ENCODE peak calls at places on chromosome 17, in eight cellular contexts. C, U, K, D, G, L, N and P are unnamed samples.
A peak's percentile ranks its signal among the peaks of the same experiment; 100 is the strongest.

GRCh38 chr17:74334393-74335039 is 8.5 kb downstream of the KIF19 start:
- DNase-seq in C (no peak), U (no peak), K (no peak), D (no peak), G (no peak), L (no peak), N (no peak), P (no peak)

GRCh38 chr17:83173997-83174858 is 94.8 kb downstream of the METRNL start:
- DNase-seq in C (no peak), U (peak; percentile 78), K (no peak), D (no peak), G (no peak), L (no peak), N (no peak), P (no peak)

GRCh38 chr17:58337600-58338453 is 9.2 kb upstream of the TSPOAP1 start:
- DNase-seq in C (no peak), U (peak; percentile 91), K (peak; percentile 45), D (peak; percentile 84), G (no peak), L (peak; percentile 96), N (peak; percentile 43), P (peak; percentile 63)

GRCh38 chr17:80855968-80856862 is 135.4 kb upstream of the CHMP6 start:
- DNase-seq in C (peak; percentile 68), U (peak; percentile 93), K (no peak), D (peak; percentile 60), G (no peak), L (peak; percentile 90), N (peak; percentile 87), P (no peak)

GRCh38 chr17:37698132-37698615 is 46.7 kb downstream of the HNF1B start:
- DNase-seq in C (no peak), U (peak; percentile 33), K (no peak), D (peak; percentile 0), G (no peak), L (no peak), N (no peak), P (no peak)

GRCh38 chr17:81387235-81388060 is 7.8 kb upstream of the BAHCC1 start:
- DNase-seq in C (peak; percentile 62), U (peak; percentile 85), K (no peak), D (no peak), G (peak; percentile 44), L (peak; percentile 69), N (no peak), P (peak; percentile 78)

GRCh38 chr17:66975614-66976378 is 11.3 kb downstream of the CACNG4 start:
- DNase-seq in C (no peak), U (no peak), K (peak; percentile 34), D (no peak), G (no peak), L (no peak), N (no peak), P (no peak)

GRCh38 chr17:19301973-19302372 is 60.5 kb downstream of the B9D1 start:
- DNase-seq in C (no peak), U (no peak), K (no peak), D (no peak), G (no peak), L (no peak), N (no peak), P (no peak)

GRCh38 chr17:82891911-82892310 is 52.1 kb upstream of the ZNF750 start:
- DNase-seq in C (no peak), U (no peak), K (no peak), D (no peak), G (no peak), L (no peak), N (no peak), P (no peak)

GRCh38 chr17:34349748-34350147 is 6.5 kb upstream of the CCL13 start:
- DNase-seq in C (no peak), U (no peak), K (no peak), D (no peak), G (no peak), L (no peak), N (no peak), P (no peak)

GRCh38 chr17:7323731-7324437 is 5.3 kb downstream of the NEURL4 start:
- DNase-seq in C (no peak), U (peak; percentile 73), K (peak; percentile 82), D (no peak), G (peak; percentile 1), L (peak; percentile 76), N (no peak), P (no peak)

GRCh38 chr17:75872434-75873351 is 5.7 kb downstream of the TRIM47 start:
- DNase-seq in C (peak; percentile 61), U (peak; percentile 87), K (peak; percentile 63), D (no peak), G (no peak), L (peak; percentile 89), N (no peak), P (no peak)